ENCODE peak calls at places on chromosomes 6 and 20, in four cellular contexts. P is A549, O is WTC11, A is K562. V is an unnamed sample.

GRCh38 chr6:86251106-86251505 is 608.4 kb upstream of the SYNCRIP start:
- DNase-seq in P (no peak), O (no peak), A (no peak), V (no peak)

GRCh38 chr6:134735461-134735860 is 214.4 kb downstream of the ALDH8A1 start:
- DNase-seq in P (no peak), O (no peak), A (no peak), V (no peak)

GRCh38 chr20:13008761-13009681 is at the start of gene SPTLC3:
- DNase-seq in P (no peak), O (peak), A (no peak), V (peak)

GRCh38 chr20:34175072-34175471 is 63.0 kb upstream of the EIF2S2 start:
- DNase-seq in P (no peak), O (no peak), A (no peak), V (no peak)

GRCh38 chr20:25047766-25048165 is 10.2 kb downstream of the ACSS1 start:
- DNase-seq in P (no peak), O (no peak), A (no peak), V (no peak)

GRCh38 chr6:158316022-158316421 is 3.8 kb downstream of the TULP4 start:
- DNase-seq in P (no peak), O (no peak), A (no peak), V (no peak)

GRCh38 chr6:4780360-4780812 is 4.2 kb downstream of the CDYL start:
- DNase-seq in P (peak), O (no peak), A (peak), V (no peak)

GRCh38 chr6:139881728-139882211 is 507.3 kb upstream of the CITED2 start:
- DNase-seq in P (peak), O (peak), A (peak), V (peak)

GRCh38 chr6:163354085-163354484 is 60.4 kb upstream of the QKI start:
- DNase-seq in P (no peak), O (no peak), A (no peak), V (no peak)

GRCh38 chr6:169041078-169041477 is 212.6 kb downstream of the THBS2 start:
- DNase-seq in P (no peak), O (no peak), A (no peak), V (no peak)

GRCh38 chr6:108074359-108075144 is at the start of gene OSTM1:
- DNase-seq in P (peak), O (peak), A (peak), V (peak)

GRCh38 chr6:30890646-30891449 is 6.5 kb downstream of the DDR1 start:
- DNase-seq in P (no peak), O (no peak), A (no peak), V (no peak)

GRCh38 chr20:2507875-2508630 is 662 bp downstream of the ZNF343 start:
- DNase-seq in P (peak), O (no peak), A (peak), V (peak)
- TF ChIP-seq NR3C1 in P (no peak), O (no peak), A (no peak), V (no peak)

GRCh38 chr6:104601008-104601745 is 258.5 kb downstream of the HACE1 start:
- DNase-seq in P (no peak), O (no peak), A (no peak), V (no peak)
- TF ChIP-seq NR3C1 in P (no peak), O (no peak), A (no peak), V (no peak)

GRCh38 chr6:152136449-152136825 is 329.0 kb downstream of the ESR1 start:
- DNase-seq in P (peak), O (no peak), A (no peak), V (no peak)
- TF ChIP-seq NR3C1 in P (no peak), O (no peak), A (no peak), V (no peak)

DNA sequence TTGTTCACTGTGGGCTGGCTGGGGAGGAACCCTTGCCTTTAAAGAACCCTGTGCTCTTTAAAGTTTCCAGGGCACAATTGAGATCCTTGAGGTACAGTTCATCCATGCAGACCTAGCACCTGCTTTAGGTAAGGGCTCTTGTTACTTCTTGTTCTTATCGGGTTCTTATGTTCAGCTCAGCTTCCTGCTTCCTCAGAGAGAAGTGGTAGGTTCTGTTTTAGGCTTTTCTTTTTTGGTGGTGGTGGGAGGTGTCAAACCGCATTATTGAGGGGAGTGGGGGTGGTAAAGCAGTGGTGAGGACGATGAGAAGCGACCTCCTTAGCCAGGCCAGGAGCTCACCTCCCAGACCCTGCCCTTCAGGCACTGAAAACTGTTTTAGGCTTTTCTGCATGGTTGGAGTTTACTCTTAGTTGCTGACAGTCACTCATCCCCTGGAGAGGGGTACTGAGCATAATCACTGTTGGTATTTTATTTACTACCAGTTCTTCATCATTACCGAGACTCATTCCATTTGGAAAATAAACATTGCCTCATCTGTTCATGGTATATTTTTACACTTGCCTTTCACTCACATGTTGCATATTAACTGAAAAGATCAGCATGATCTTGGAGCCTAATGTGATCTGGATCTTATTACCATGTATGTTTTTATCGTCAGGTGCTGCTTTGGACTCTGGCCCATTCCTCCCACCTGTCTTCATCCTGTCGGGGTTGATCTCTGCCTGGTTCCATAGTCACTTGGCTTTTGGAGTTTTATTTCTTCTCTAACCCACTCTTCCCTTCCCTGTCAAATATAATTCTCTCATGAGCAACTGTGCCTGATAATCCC is 35.4 kb downstream of the SLC16A10 start:
- DNase-seq in P (no peak), O (no peak), A (no peak), V (no peak)
- TF ChIP-seq NR3C1 in P (no peak), O (no peak), A (no peak), V (no peak)

GRCh38 chr20:41276317-41276751 is 41.2 kb downstream of the ZHX3 start:
- DNase-seq in P (no peak), O (no peak), A (no peak), V (no peak)
- TF ChIP-seq NR3C1 in P (no peak), O (no peak), A (no peak), V (no peak)

DNA sequence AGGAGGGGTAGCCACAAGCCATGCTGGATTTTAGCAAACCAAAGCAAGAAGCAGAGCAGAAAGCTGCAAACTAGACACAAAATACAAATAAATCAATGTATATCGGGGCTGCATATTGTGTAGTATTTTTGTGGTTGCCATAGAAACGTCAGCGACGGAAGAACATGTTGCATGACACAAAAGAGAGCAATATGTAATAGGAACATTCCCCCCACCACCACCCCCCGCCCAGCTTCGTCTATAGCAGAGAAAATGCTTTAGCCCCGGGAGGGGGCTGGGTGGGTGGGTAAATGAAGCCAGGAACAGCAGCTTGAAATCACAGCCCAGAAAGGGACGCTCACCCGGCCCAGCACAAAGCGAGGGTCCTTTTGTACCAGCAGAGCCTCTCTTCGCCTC is 507 bp downstream of the AGPAT4 start:
- DNase-seq in P (no peak), O (no peak), A (peak), V (no peak)
- TF ChIP-seq NR3C1 in P (no peak), O (no peak), A (no peak), V (no peak)

GRCh38 chr6:89566930-89567634 is 71.5 kb downstream of the LYRM2 start:
- DNase-seq in P (no peak), O (no peak), A (no peak), V (peak)
- TF ChIP-seq NR3C1 in P (no peak), O (no peak), A (no peak), V (no peak)

GRCh38 chr20:41005361-41005729 is 23.3 kb upstream of the TOP1 start:
- DNase-seq in P (peak), O (no peak), A (no peak), V (no peak)
- TF ChIP-seq NR3C1 in P (no peak), O (no peak), A (no peak), V (no peak)

DNA sequence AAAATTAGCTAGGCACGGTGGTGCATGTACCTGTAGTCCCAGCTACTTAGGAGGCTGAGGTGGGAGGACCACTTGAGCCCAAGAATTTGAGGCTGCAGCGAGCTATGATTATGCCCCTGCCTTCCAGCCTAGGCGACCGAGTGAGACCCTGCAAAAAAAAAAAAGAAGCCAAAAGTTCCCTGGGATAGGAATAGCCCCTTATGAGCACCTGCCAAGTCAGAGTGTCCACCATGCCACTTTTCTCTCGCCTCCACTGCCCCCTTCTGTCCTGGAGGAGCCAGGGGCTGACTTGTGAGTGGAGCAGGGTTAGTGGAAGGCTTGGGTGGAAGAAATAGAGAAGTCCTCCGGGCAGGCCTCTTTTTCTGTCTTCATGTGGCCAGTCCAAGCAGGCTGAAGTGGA is 12.1 kb upstream of the DDX27 start:
- DNase-seq in P (peak), O (peak), A (peak), V (peak)
- TF ChIP-seq NR3C1 in P (no peak), O (no peak), A (no peak), V (no peak)

GRCh38 chr20:61730631-61731362 is 334.9 kb downstream of the TAF4 start:
- DNase-seq in P (no peak), O (no peak), A (no peak), V (no peak)

GRCh38 chr20:61733891-61734732 is 331.6 kb downstream of the TAF4 start:
- DNase-seq in P (no peak), O (no peak), A (no peak), V (no peak)

GRCh38 chr20:61732511-61733210 is 333.0 kb downstream of the TAF4 start:
- DNase-seq in P (no peak), O (no peak), A (no peak), V (no peak)

GRCh38 chr20:61733216-61733615 is 332.5 kb downstream of the TAF4 start:
- DNase-seq in P (no peak), O (no peak), A (no peak), V (no peak)

DNA sequence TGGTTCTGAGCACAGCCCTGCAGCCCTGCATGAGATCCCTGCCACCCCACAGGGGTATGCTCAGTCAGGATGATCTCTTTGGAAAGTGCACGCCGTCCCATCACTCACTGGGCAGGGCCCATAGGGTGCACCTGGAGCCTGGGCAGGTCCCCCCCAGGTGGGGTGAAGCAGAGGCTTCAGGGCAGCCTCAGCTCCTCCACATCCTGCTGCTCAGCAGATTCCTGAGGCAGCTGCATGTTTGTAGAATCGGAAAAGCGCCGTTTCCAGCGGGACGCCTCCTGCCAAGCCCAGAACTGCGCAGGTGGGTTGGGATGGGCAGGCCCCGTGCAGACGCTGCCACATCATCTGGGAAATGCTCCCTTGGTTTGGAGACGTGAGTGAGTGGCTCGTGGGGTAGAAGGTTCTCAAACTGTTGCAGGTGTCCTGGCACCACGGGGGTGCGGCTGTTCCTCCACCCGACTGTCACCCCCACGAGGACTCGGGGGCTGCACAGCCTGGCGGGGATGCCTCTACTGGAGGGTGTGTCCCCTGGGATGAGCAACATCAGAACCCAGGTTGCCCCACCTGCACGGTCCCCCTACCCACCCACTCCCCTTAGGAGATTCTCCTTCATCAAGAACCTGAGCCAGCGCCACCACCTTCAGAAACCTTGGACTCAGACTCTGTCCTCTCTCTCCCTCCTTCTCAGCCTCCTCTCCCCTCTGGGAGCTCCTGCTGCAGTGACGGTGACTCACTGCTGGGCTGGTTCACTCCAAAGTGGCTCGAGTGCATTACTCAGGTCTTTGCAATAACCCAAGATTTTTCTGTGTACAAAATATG is 334.1 kb downstream of the TAF4 start:
- DNase-seq in P (peak), O (no peak), A (no peak), V (no peak)
- TF ChIP-seq NR3C1 in P (no peak), O (no peak), A (no peak), V (no peak)